ENCODE peak calls at places on chromosomes 11 and 22, in seven cellular contexts. I, T, U, S, A, P and H are unnamed samples.

GRCh38 chr22:20805972-20806471 is 32.1 kb downstream of the SERPIND1 start:
- DNase-seq in T (no peak), P (peak), A (no peak), S (peak), U (peak), I (no peak), H (peak)

GRCh38 chr11:91978747-91979146 is 245.9 kb upstream of the FAT3 start:
- DNase-seq in S (no peak), I (no peak), U (no peak), A (no peak), P (peak), T (no peak), H (no peak)

GRCh38 chr22:17265649-17266248 is 46.5 kb upstream of the ADA2 start:
- DNase-seq in S (no peak), P (no peak), U (no peak), A (no peak), T (no peak), I (no peak), H (no peak)

GRCh38 chr11:104653011-104653806 is 245.1 kb downstream of the CASP12 start:
- DNase-seq in I (no peak), U (no peak), T (no peak), A (no peak), S (peak), P (peak), H (no peak)

GRCh38 chr22:23856721-23857605 is 712 bp upstream of the SLC2A11 start:
- DNase-seq in T (peak), U (peak), S (peak), P (peak), A (peak), I (peak), H (peak)

GRCh38 chr11:118892964-118893363 is 9.3 kb downstream of the CXCR5 start:
- DNase-seq in U (no peak), S (no peak), I (no peak), P (no peak), A (no peak), T (no peak), H (no peak)

GRCh38 chr11:35087648-35088047 is 51.3 kb upstream of the CD44 start:
- DNase-seq in I (no peak), P (no peak), U (peak), A (no peak), S (peak), T (no peak), H (no peak)

GRCh38 chr11:103354656-103355055 is 245.4 kb downstream of the DYNC2H1 start:
- DNase-seq in A (no peak), U (no peak), P (no peak), T (no peak), S (no peak), I (no peak), H (no peak)

GRCh38 chr11:35282226-35282882 is 137.0 kb downstream of the SLC1A2 start:
- DNase-seq in I (no peak), P (no peak), U (peak), S (peak), T (no peak), A (no peak), H (no peak)

GRCh38 chr11:110972640-110973039 is 260.4 kb upstream of the ARHGAP20 start:
- DNase-seq in A (no peak), S (peak), P (peak), T (no peak), I (no peak), U (peak), H (no peak)

GRCh38 chr11:3134218-3134621 is 30.9 kb downstream of the OSBPL5 start:
- DNase-seq in U (no peak), P (no peak), T (no peak), I (no peak), S (no peak), A (no peak), H (no peak)

DNA sequence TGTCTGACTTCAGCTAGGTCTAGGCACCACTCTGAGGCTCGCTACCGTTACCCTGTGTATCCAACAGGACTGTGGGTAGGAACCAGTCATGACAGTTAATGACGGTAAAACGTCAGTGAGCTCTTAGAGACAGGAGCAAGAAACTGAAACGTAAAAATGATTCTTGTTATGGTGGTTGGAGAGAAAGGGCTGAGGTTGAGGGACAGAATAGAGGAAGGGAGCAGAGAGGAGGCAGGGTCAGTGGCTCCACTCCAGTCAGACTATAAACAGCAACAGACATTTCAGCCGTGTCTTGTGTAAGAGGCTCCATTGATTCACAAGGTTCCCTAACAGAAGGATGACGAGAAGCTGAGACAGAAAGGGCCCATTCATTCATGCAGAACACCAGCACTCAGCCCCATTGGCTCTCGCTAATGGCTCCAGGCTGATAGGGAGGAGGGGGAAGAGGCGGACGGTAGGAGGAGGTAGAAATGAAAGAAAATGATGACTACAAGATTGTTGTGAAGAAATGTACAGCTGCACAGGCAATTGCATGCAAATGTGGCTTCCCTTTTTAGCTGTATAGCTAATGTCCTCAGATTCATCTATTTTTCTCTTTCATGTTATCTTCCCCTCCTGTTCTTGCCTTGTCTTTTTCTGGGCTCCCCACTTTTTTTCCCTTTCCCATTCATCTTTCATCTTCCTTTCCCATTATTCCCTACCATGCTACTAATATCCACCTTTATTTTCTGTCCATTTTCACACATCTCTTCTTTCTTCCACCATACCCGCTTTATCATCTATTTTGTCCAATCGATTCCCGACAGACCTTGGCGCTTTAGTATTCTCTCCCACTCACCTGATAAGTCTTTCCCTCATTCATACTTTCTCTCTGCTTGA is 34.3 kb downstream of the ETS1 start:
- DNase-seq in I (no peak), A (no peak), P (no peak), U (peak), T (no peak), S (peak), H (no peak)
- H3K23ac ChIP-seq in I (no peak), A (no peak), P (no peak), U (no peak), T (no peak), S (no peak), H (peak)

GRCh38 chr11:42840856-42841255 is 470.9 kb upstream of the API5 start:
- DNase-seq in P (no peak), U (no peak), T (no peak), S (no peak), A (no peak), I (no peak), H (peak)

GRCh38 chr11:42841563-42841962 is 470.2 kb upstream of the API5 start:
- DNase-seq in I (no peak), T (no peak), P (no peak), A (no peak), S (no peak), U (no peak), H (no peak)

DNA sequence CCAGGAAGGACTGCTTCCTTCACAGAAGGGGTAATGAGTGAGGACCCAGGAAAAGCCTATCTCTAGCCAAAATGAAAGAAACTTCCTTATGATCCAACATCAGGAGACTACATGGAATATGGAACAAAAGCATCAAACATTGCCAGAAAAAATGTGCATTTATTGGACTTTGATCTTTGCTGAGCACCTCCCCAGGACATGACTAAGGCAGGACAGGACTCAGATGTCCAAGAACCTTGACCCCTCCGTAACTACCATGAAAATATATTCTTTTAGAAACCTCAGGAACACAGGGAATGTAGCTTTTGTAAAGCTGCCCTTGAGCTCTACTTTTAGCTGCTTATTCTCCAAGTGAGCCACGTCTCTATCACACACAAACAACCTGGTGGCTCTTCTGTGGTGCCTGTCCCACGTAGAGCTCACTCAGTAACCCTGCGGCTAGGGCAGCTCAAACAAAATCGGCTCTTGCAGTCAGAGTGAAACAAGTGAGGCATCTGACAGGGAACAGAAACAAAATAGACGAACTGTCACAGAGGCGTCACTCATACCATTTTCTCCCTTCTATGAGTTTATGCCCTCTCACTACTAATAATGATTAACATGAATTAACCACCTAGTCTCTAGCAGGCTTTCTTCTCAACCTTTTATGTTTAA is 471.5 kb upstream of the API5 start:
- DNase-seq in U (no peak), T (no peak), P (no peak), S (no peak), I (no peak), A (no peak), H (no peak)
- H2BK5ac ChIP-seq in U (no peak), T (no peak), P (no peak), S (no peak), I (no peak), A (no peak), H (no peak)

DNA sequence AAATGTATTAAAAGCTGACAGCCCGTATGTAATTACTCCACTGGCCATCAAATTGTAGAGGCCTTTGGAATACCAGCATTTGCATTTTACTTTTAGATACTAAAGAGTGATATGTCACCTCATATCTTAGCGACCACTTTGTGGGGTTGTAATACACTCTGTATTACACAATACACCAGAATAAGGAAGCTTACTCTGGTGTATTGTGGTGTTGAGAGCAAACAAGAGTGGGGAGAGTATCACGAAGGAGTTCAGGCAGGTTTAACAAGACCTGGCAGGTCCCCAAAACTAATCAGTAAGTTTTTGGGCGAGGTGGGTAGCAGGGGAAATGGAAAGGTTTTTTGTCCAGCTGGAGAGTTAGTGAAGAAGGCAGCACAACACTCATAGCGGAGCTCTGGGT is 3.2 kb downstream of the NUP50 start:
- DNase-seq in U (no peak), T (no peak), A (no peak), P (no peak), S (no peak), I (no peak), H (no peak)
- H3K23ac ChIP-seq in U (peak), T (no peak), A (no peak), P (no peak), S (no peak), I (no peak), H (no peak)

GRCh38 chr11:607020-607780 is 8.6 kb downstream of the IRF7 start:
- DNase-seq in A (no peak), S (no peak), T (no peak), U (no peak), P (no peak), I (no peak), H (no peak)

GRCh38 chr11:605286-606129 is 10.2 kb downstream of the IRF7 start:
- DNase-seq in T (no peak), P (no peak), I (no peak), A (no peak), S (no peak), U (no peak), H (no peak)

GRCh38 chr11:601573-602245 is 14.0 kb downstream of the IRF7 start:
- DNase-seq in S (no peak), T (no peak), P (no peak), A (no peak), U (no peak), I (no peak), H (no peak)

GRCh38 chr11:606245-606644 is 9.5 kb downstream of the IRF7 start:
- DNase-seq in P (no peak), S (no peak), T (no peak), I (no peak), A (no peak), U (no peak), H (no peak)

DNA sequence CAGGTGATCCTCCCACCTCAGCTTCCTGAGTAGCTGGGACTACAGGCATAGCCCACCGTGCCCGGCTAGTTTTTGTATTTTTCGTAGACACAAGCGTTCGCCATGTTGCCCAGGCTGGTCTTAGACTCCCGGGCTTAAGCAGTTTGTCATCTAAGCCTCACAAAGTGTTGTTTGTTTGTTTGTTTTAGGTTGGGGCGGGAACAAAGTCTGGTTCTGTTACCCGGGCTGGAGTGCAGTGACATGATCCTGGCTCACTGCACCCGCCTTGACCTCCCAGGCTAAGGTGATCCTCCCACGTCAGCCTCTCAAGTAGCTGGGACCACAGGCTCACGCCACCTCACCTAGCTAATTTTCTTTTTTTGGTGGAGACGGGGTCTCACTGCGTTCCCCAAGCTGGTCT is 12.6 kb downstream of the IRF7 start:
- DNase-seq in T (no peak), U (no peak), P (no peak), S (no peak), A (no peak), I (no peak), H (no peak)
- H2BK5ac ChIP-seq in T (no peak), U (no peak), P (no peak), S (no peak), A (no peak), I (no peak), H (no peak)

GRCh38 chr22:42074153-42074750 is at the start of gene PHETA2:
- DNase-seq in P (peak), T (peak), A (no peak), S (no peak), U (peak), I (peak), H (peak)
- H3K23ac ChIP-seq in P (no peak), T (no peak), A (peak), S (no peak), U (peak), I (no peak), H (peak)

GRCh38 chr11:60780065-60780464 is 5.1 kb upstream of the MS4A10 start:
- DNase-seq in T (no peak), S (no peak), P (no peak), U (no peak), A (no peak), I (no peak), H (no peak)

GRCh38 chr11:60776167-60776566 is 9.0 kb upstream of the MS4A10 start:
- DNase-seq in A (no peak), T (no peak), U (no peak), P (no peak), S (no peak), I (no peak), H (no peak)

GRCh38 chr11:60777106-60777505 is 8.0 kb upstream of the MS4A10 start:
- DNase-seq in U (no peak), A (no peak), T (no peak), P (no peak), I (no peak), S (no peak), H (no peak)

GRCh38 chr11:60775420-60775961 is 9.6 kb upstream of the MS4A10 start:
- DNase-seq in P (peak), I (peak), S (peak), U (peak), T (peak), A (peak), H (peak)

DNA sequence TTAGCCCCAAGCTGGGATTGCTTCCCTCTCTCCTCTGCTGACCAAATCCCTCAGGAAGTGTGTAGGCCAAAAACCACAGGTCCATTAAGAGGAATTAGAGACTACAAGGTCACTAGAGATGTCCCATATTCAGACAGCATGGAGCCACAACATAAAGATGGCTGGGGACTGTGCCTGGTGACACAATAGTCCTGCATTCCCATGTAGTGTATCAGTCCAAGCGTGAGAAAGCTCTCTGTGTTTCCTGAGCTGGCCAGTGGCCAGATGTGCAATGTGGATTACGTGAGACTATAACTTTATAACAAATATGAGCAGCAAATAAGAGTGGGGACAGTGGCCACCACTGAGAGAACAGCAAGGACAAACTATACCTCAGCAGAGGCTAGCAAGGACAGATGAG is 7.6 kb upstream of the MS4A10 start:
- DNase-seq in A (no peak), S (peak), U (peak), I (no peak), P (peak), T (no peak), H (no peak)
- H2BK5ac ChIP-seq in A (no peak), S (no peak), U (no peak), I (no peak), P (no peak), T (no peak), H (no peak)

GRCh38 chr11:66729447-66729846 is 431 bp upstream of the SPTBN2 start:
- DNase-seq in P (no peak), S (no peak), I (no peak), U (no peak), T (no peak), A (no peak), H (no peak)
- H3K23ac ChIP-seq in P (no peak), S (no peak), I (no peak), U (peak), T (no peak), A (no peak), H (no peak)

GRCh38 chr22:35441489-35442100 is 41.7 kb downstream of the MCM5 start:
- DNase-seq in U (no peak), A (no peak), P (no peak), S (no peak), T (no peak), I (no peak), H (no peak)
- H2BK5ac ChIP-seq in U (no peak), A (no peak), P (no peak), S (no peak), T (no peak), I (no peak), H (no peak)

GRCh38 chr11:76713499-76713898 is 43.0 kb upstream of the LRRC32 start:
- DNase-seq in T (no peak), S (no peak), I (no peak), U (no peak), A (no peak), P (no peak), H (no peak)

GRCh38 chr11:76717369-76717768 is 46.8 kb upstream of the LRRC32 start:
- DNase-seq in I (no peak), U (no peak), T (no peak), A (no peak), P (no peak), S (no peak), H (no peak)

GRCh38 chr11:76716268-76716667 is 45.7 kb upstream of the LRRC32 start:
- DNase-seq in P (no peak), I (no peak), A (no peak), S (no peak), U (no peak), T (no peak), H (no peak)

GRCh38 chr11:76712125-76712524 is 41.6 kb upstream of the LRRC32 start:
- DNase-seq in A (no peak), T (no peak), S (no peak), I (no peak), P (no peak), U (no peak), H (no peak)

GRCh38 chr11:76714493-76714892 is 43.9 kb upstream of the LRRC32 start:
- DNase-seq in T (no peak), A (no peak), I (no peak), U (no peak), S (no peak), P (no peak), H (no peak)
- H3K23ac ChIP-seq in T (no peak), A (no peak), I (no peak), U (no peak), S (no peak), P (no peak), H (no peak)

DNA sequence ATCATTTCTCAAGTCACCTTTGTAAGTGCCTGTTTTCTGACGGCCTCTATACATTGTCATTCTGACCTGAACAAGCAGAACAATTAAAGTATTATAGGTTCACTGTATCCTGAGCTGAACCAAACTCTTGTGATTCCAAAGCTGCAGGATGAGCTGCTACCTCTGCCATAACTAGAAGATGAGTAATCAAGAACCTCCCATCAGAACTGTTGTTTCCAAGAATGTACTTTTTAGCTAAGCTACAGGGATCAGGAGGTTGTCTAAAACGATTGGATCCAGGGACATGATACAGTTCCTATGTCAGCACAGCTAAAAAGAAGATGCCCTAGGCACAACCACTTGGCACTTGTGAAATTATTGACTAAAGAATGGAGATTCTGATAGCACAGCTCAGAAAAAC is 288.3 kb upstream of the CCDC90B start:
- DNase-seq in S (peak), T (no peak), U (peak), A (no peak), I (no peak), P (no peak), H (peak)
- H2BK5ac ChIP-seq in S (no peak), T (no peak), U (no peak), A (no peak), I (no peak), P (no peak), H (no peak)